ENCODE peak calls at places on chromosomes 12 and 14, in six cellular contexts. One of them, this sample, is unnamed.

GRCh38 chr12:67804168-67804567 is 155.6 kb downstream of the DYRK2 start:
- ATAC-seq in upper lobe of left lung: no peak
- ATAC-seq in HepG2: no peak
- ATAC-seq in GM12878: peak; percentile 74
- ATAC-seq in A549: no peak
- ATAC-seq in K562: no peak
- ATAC-seq in this sample: no peak

GRCh38 chr12:6326316-6326959 is 15.4 kb downstream of the TNFRSF1A start:
- ATAC-seq in upper lobe of left lung: peak; percentile 56
- ATAC-seq in HepG2: peak; percentile 66
- ATAC-seq in GM12878: peak; percentile 41
- ATAC-seq in A549: peak; percentile 64
- ATAC-seq in K562: peak; percentile 81
- ATAC-seq in this sample: peak; percentile 74

GRCh38 chr14:82398313-82398712 is 864.7 kb upstream of the SEL1L start:
- ATAC-seq in upper lobe of left lung: no peak
- ATAC-seq in HepG2: no peak
- ATAC-seq in GM12878: peak; percentile 52
- ATAC-seq in A549: no peak
- ATAC-seq in K562: no peak
- ATAC-seq in this sample: no peak

GRCh38 chr14:21543426-21544350 is 17.5 kb upstream of the SALL2 start:
- ATAC-seq in upper lobe of left lung: no peak
- ATAC-seq in HepG2: no peak
- ATAC-seq in GM12878: no peak
- ATAC-seq in A549: no peak
- ATAC-seq in K562: peak; percentile 64
- ATAC-seq in this sample: no peak

GRCh38 chr12:76706099-76706498 is 57.8 kb upstream of the ZDHHC17 start:
- ATAC-seq in upper lobe of left lung: no peak
- ATAC-seq in HepG2: no peak
- ATAC-seq in GM12878: peak; percentile 23
- ATAC-seq in A549: peak; percentile 53
- ATAC-seq in K562: peak; percentile 42
- ATAC-seq in this sample: no peak

GRCh38 chr12:121278450-121279375 is 17.8 kb downstream of the CAMKK2 start:
- ATAC-seq in upper lobe of left lung: peak; percentile 31
- ATAC-seq in HepG2: peak; percentile 24
- ATAC-seq in GM12878: no peak
- ATAC-seq in A549: no peak
- ATAC-seq in K562: no peak
- ATAC-seq in this sample: no peak

GRCh38 chr12:7205091-7205490 is 15.6 kb downstream of the PEX5 start:
- ATAC-seq in upper lobe of left lung: no peak
- ATAC-seq in HepG2: no peak
- ATAC-seq in GM12878: no peak
- ATAC-seq in A549: no peak
- ATAC-seq in K562: no peak
- ATAC-seq in this sample: no peak

GRCh38 chr12:15932975-15933374 is 21.8 kb downstream of the DERA start:
- ATAC-seq in upper lobe of left lung: no peak
- ATAC-seq in HepG2: no peak
- ATAC-seq in GM12878: no peak
- ATAC-seq in A549: no peak
- ATAC-seq in K562: no peak
- ATAC-seq in this sample: no peak

GRCh38 chr14:39232554-39233415 is 930 bp upstream of the MIA2 start:
- ATAC-seq in upper lobe of left lung: peak; percentile 65
- ATAC-seq in HepG2: peak; percentile 84
- ATAC-seq in GM12878: peak; percentile 65
- ATAC-seq in A549: peak; percentile 62
- ATAC-seq in K562: peak; percentile 17
- ATAC-seq in this sample: no peak

GRCh38 chr12:114986849-114987248 is 302.9 kb upstream of the TBX3 start:
- ATAC-seq in upper lobe of left lung: no peak
- ATAC-seq in HepG2: no peak
- ATAC-seq in GM12878: no peak
- ATAC-seq in A549: no peak
- ATAC-seq in K562: no peak
- ATAC-seq in this sample: no peak

GRCh38 chr12:60185060-60185459 is 589.2 kb downstream of the SLC16A7 start:
- ATAC-seq in upper lobe of left lung: no peak
- ATAC-seq in HepG2: no peak
- ATAC-seq in GM12878: no peak
- ATAC-seq in A549: no peak
- ATAC-seq in K562: no peak
- ATAC-seq in this sample: no peak

GRCh38 chr14:92323916-92324818 is 1.2 kb downstream of the SLC24A4 start:
- ATAC-seq in upper lobe of left lung: no peak
- ATAC-seq in HepG2: no peak
- ATAC-seq in GM12878: no peak
- ATAC-seq in A549: no peak
- ATAC-seq in K562: no peak
- ATAC-seq in this sample: no peak

GRCh38 chr14:92322516-92322915 is 449 bp upstream of the SLC24A4 start:
- ATAC-seq in upper lobe of left lung: no peak
- ATAC-seq in HepG2: no peak
- ATAC-seq in GM12878: no peak
- ATAC-seq in A549: peak; percentile 18
- ATAC-seq in K562: no peak
- ATAC-seq in this sample: no peak

GRCh38 chr14:92325835-92326234 is 2.9 kb downstream of the SLC24A4 start:
- ATAC-seq in upper lobe of left lung: no peak
- ATAC-seq in HepG2: peak; percentile 50
- ATAC-seq in GM12878: peak; percentile 30
- ATAC-seq in A549: peak; percentile 57
- ATAC-seq in K562: peak; percentile 71
- ATAC-seq in this sample: no peak

GRCh38 chr14:92321701-92322100 is 1.3 kb upstream of the SLC24A4 start:
- ATAC-seq in upper lobe of left lung: no peak
- ATAC-seq in HepG2: no peak
- ATAC-seq in GM12878: no peak
- ATAC-seq in A549: no peak
- ATAC-seq in K562: no peak
- ATAC-seq in this sample: no peak

GRCh38 chr14:92323031-92323915 is at the start of gene SLC24A4:
- ATAC-seq in upper lobe of left lung: no peak
- ATAC-seq in HepG2: peak; percentile 64
- ATAC-seq in GM12878: peak; percentile 82
- ATAC-seq in A549: peak; percentile 74
- ATAC-seq in K562: no peak
- ATAC-seq in this sample: no peak
- H3K4me1 ChIP-seq in upper lobe of left lung: peaks cover 17% of the 10 kb centered on the region
- H3K4me1 ChIP-seq in HepG2: no peaks in the 10 kb centered on the region
- H3K4me1 ChIP-seq in GM12878: no peaks in the 10 kb centered on the region
- H3K4me1 ChIP-seq in A549: peaks cover 4% of the 10 kb centered on the region
- H3K4me1 ChIP-seq in K562: no peaks in the 10 kb centered on the region
- H3K4me1 ChIP-seq in this sample: peaks cover 21% of the 10 kb centered on the region

DNA sequence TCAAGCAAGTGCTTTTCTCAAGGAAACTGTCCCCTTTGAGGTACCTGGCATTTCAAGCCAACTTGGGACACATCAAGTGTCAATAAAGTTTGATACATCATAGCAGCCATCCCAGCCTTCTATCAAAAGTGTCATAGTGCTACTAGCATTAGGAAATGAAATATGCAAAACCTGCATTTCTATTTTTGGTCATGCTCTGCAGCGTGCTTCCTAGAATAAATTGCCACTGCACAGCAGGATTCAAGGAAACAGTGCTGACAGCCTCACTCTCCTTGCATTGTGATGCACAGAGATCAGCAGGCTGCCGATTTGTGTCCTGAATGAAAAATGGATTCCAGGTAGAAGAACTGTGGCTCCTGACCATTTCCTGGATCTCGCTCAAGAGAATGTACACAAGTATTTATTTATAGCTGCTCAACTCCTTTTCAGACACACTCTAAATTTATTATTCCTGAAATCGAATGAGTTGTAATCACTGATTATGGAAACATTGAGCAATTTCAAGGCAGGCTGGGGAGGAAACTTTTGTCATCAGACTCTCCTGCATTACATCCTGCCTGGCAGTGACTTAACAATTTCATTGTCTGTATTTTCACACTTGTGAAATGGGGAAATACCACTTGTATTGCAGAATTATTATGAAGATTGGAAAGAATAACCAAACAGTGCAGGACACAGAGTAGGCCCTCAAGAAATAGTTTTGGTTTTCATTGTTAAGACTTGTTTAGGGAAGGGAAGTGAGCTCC is 120.9 kb downstream of the SLC38A6 start:
- ATAC-seq in upper lobe of left lung: no peak
- ATAC-seq in HepG2: no peak
- ATAC-seq in GM12878: no peak
- ATAC-seq in A549: no peak
- ATAC-seq in K562: no peak
- ATAC-seq in this sample: peak; percentile 47
- TF ChIP-seq EP300 in upper lobe of left lung: peak; percentile 37
- TF ChIP-seq EP300 in HepG2: no peak
- TF ChIP-seq EP300 in GM12878: no peak
- TF ChIP-seq EP300 in A549: no peak
- TF ChIP-seq EP300 in K562: no peak
- TF ChIP-seq EP300 in this sample: no peak

DNA sequence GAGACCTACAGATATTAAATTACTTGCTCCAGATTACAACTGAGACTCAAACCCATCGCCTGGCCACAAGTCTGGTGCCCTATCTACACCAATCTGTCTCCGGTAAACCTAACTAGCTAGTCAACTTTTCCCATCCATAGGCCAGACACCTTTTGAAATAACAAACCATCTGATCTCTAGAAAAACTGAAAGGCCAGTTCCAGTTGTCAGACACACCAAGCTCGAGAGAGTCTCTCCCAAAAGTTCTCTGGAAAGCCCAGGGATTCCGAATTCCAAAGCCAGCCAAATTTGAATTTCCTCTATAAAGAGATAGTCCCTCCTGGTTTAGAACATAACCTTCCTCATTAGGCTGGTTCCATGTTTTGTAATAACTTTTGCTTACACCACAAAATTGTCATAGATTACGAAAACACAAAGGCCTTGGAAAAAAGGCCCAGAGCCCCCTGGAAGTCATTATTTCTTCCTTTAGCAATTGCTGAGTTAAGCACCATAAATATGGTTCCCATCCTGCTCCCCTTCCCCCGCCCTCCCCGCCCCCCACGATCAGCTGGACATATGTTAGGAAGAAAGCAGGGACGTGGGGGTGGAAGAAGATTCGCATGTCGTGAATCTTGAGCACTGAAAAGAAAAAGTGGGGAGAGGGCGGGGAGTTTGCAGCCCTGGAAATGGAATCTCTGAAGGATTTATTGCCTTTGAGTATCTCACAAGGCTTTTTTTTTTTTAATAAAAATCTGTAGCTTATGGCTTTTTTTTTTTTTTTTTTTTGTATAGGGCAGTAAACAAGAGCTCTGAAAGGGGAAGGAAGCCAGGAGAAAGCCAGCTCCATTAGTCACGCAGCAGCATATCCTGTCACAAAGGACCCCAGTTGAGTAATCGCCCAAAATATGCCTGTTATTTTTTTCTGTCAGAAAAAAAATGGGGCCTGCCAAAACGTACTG is 110.4 kb downstream of the ZFP36L1 start:
- ATAC-seq in upper lobe of left lung: no peak
- ATAC-seq in HepG2: no peak
- ATAC-seq in GM12878: peak; percentile 12
- ATAC-seq in A549: peak; percentile 75
- ATAC-seq in K562: peak; percentile 56
- ATAC-seq in this sample: peak; percentile 70
- H3K4me1 ChIP-seq in upper lobe of left lung: peaks cover 55% of the 10 kb centered on the region
- H3K4me1 ChIP-seq in HepG2: peaks cover 71% of the 10 kb centered on the region
- H3K4me1 ChIP-seq in GM12878: peaks cover 38% of the 10 kb centered on the region
- H3K4me1 ChIP-seq in A549: peaks cover 46% of the 10 kb centered on the region
- H3K4me1 ChIP-seq in K562: peaks cover 22% of the 10 kb centered on the region
- H3K4me1 ChIP-seq in this sample: peaks cover 11% of the 10 kb centered on the region

GRCh38 chr12:43337571-43338497 is 214.2 kb downstream of the ADAMTS20 start:
- ATAC-seq in upper lobe of left lung: no peak
- ATAC-seq in HepG2: no peak
- ATAC-seq in GM12878: peak; percentile 72
- ATAC-seq in A549: no peak
- ATAC-seq in K562: no peak
- ATAC-seq in this sample: no peak

GRCh38 chr12:43332977-43333649 is 218.9 kb downstream of the ADAMTS20 start:
- ATAC-seq in upper lobe of left lung: no peak
- ATAC-seq in HepG2: no peak
- ATAC-seq in GM12878: no peak
- ATAC-seq in A549: no peak
- ATAC-seq in K562: no peak
- ATAC-seq in this sample: no peak

GRCh38 chr12:43333650-43334043 is 218.4 kb downstream of the ADAMTS20 start:
- ATAC-seq in upper lobe of left lung: no peak
- ATAC-seq in HepG2: no peak
- ATAC-seq in GM12878: no peak
- ATAC-seq in A549: no peak
- ATAC-seq in K562: no peak
- ATAC-seq in this sample: no peak

GRCh38 chr12:43336962-43337555 is 214.9 kb downstream of the ADAMTS20 start:
- ATAC-seq in upper lobe of left lung: no peak
- ATAC-seq in HepG2: no peak
- ATAC-seq in GM12878: peak; percentile 52
- ATAC-seq in A549: no peak
- ATAC-seq in K562: no peak
- ATAC-seq in this sample: no peak

DNA sequence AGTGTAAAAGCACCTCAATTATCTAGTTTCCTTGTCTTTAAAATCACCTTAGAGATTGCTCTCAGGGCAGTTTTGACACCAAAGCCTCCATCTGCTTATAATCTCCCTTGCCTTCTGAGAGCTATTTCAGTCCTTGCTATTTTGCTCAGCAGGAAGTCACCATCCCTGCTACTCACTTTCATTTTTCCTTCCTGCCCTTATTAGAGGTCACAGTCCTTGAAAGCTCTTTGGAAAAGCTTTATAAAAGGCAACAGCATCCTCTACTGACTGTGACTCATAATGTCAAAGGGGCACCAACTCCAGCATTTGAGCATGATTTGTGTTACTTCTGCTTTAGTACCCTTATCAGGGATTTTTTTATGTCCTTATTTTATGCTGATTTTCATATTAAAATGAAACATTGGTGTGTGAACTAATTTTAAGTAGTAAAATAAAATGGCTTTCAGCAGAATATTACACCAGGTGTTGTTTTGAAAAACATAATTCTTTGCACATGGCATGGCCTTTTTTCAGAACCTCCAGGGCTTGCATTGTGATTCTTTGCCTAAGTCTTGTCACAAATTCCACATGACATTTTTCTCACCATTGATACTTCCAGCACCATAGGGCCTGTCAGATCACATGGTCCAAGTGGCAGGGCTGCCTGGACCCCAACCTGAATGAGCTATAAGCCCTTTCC is 213.0 kb downstream of the ADAMTS20 start:
- ATAC-seq in upper lobe of left lung: peak; percentile 68
- ATAC-seq in HepG2: peak; percentile 67
- ATAC-seq in GM12878: peak; percentile 80
- ATAC-seq in A549: peak; percentile 51
- ATAC-seq in K562: no peak
- ATAC-seq in this sample: peak; percentile 83
- TF ChIP-seq EP300 in upper lobe of left lung: no peak
- TF ChIP-seq EP300 in HepG2: no peak
- TF ChIP-seq EP300 in GM12878: no peak
- TF ChIP-seq EP300 in A549: no peak
- TF ChIP-seq EP300 in K562: no peak
- TF ChIP-seq EP300 in this sample: no peak

GRCh38 chr12:51240971-51241370 is 2.3 kb downstream of the DAZAP2 start:
- ATAC-seq in upper lobe of left lung: no peak
- ATAC-seq in HepG2: no peak
- ATAC-seq in GM12878: no peak
- ATAC-seq in A549: no peak
- ATAC-seq in K562: no peak
- ATAC-seq in this sample: no peak
- H3K4me1 ChIP-seq in upper lobe of left lung: peaks cover 45% of the 10 kb centered on the region
- H3K4me1 ChIP-seq in HepG2: peaks cover 19% of the 10 kb centered on the region
- H3K4me1 ChIP-seq in GM12878: peaks cover 5% of the 10 kb centered on the region
- H3K4me1 ChIP-seq in A549: peaks cover 15% of the 10 kb centered on the region
- H3K4me1 ChIP-seq in K562: peaks cover 20% of the 10 kb centered on the region
- H3K4me1 ChIP-seq in this sample: peaks cover 11% of the 10 kb centered on the region